ENCODE peak calls at places on chromosomes 12 and 14, in five cellular contexts. One of them, this sample, is unnamed. For H3K4me1, the result is how much of the 10 kb centered on the place peaks cover.

GRCh38 chr14:60331201-60332045 is 82.4 kb downstream of the PPM1A start:
- DNase-seq in A549: peak
- DNase-seq in HepG2: peak
- DNase-seq in GM12878: peak
- DNase-seq in K562: peak
- DNase-seq in this sample: peak

GRCh38 chr12:93087836-93088610 is 158.9 kb upstream of the EEA1 start:
- DNase-seq in A549: no peak
- DNase-seq in HepG2: no peak
- DNase-seq in GM12878: no peak
- DNase-seq in K562: no peak
- DNase-seq in this sample: no peak

GRCh38 chr14:59055439-59056045 is 132.9 kb upstream of the DAAM1 start:
- DNase-seq in A549: peak
- DNase-seq in HepG2: peak
- DNase-seq in GM12878: peak
- DNase-seq in K562: peak
- DNase-seq in this sample: peak

GRCh38 chr12:51666696-51667095 is 75.7 kb downstream of the SCN8A start:
- DNase-seq in A549: no peak
- DNase-seq in HepG2: no peak
- DNase-seq in GM12878: no peak
- DNase-seq in K562: no peak
- DNase-seq in this sample: no peak

GRCh38 chr12:54232790-54233189 is 44.0 kb upstream of the SMUG1 start:
- DNase-seq in A549: no peak
- DNase-seq in HepG2: no peak
- DNase-seq in GM12878: no peak
- DNase-seq in K562: no peak
- DNase-seq in this sample: peak

GRCh38 chr12:4762773-4763172 is 42.6 kb downstream of the GALNT8 start:
- DNase-seq in A549: no peak
- DNase-seq in HepG2: no peak
- DNase-seq in GM12878: no peak
- DNase-seq in K562: no peak
- DNase-seq in this sample: no peak

GRCh38 chr14:68403794-68404522 is 388.9 kb downstream of the ZFP36L1 start:
- DNase-seq in A549: no peak
- DNase-seq in HepG2: no peak
- DNase-seq in GM12878: no peak
- DNase-seq in K562: no peak
- DNase-seq in this sample: no peak

GRCh38 chr12:90854136-90854689 is 100.8 kb downstream of the CCER1 start:
- DNase-seq in A549: peak
- DNase-seq in HepG2: peak
- DNase-seq in GM12878: no peak
- DNase-seq in K562: no peak
- DNase-seq in this sample: peak

GRCh38 chr14:70672328-70672675 is 30.6 kb downstream of the TTC9 start:
- DNase-seq in A549: no peak
- DNase-seq in HepG2: no peak
- DNase-seq in GM12878: no peak
- DNase-seq in K562: no peak
- DNase-seq in this sample: no peak

GRCh38 chr14:78341827-78342389 is 171.7 kb downstream of the NRXN3 start:
- DNase-seq in A549: no peak
- DNase-seq in HepG2: no peak
- DNase-seq in GM12878: no peak
- DNase-seq in K562: no peak
- DNase-seq in this sample: no peak

GRCh38 chr12:50314629-50315312 is 31.5 kb upstream of the LIMA1 start:
- DNase-seq in A549: peak
- DNase-seq in HepG2: peak
- DNase-seq in GM12878: no peak
- DNase-seq in K562: peak
- DNase-seq in this sample: no peak

GRCh38 chr12:24600996-24601395 is 347.9 kb downstream of the BCAT1 start:
- DNase-seq in A549: no peak
- DNase-seq in HepG2: no peak
- DNase-seq in GM12878: no peak
- DNase-seq in K562: no peak
- DNase-seq in this sample: no peak

GRCh38 chr12:11150832-11151231 is 16.4 kb upstream of the TAS2R30 start:
- DNase-seq in A549: no peak
- DNase-seq in HepG2: no peak
- DNase-seq in GM12878: no peak
- DNase-seq in K562: no peak
- DNase-seq in this sample: no peak

GRCh38 chr12:123041042-123041531 is 60.6 kb downstream of the ARL6IP4 start:
- DNase-seq in A549: no peak
- DNase-seq in HepG2: no peak
- DNase-seq in GM12878: no peak
- DNase-seq in K562: no peak
- DNase-seq in this sample: no peak

GRCh38 chr12:38669530-38669929 is 235.9 kb downstream of the CPNE8 start:
- DNase-seq in A549: no peak
- DNase-seq in HepG2: no peak
- DNase-seq in GM12878: no peak
- DNase-seq in K562: peak
- DNase-seq in this sample: no peak

GRCh38 chr12:18443768-18444437 is 182.6 kb downstream of the PIK3C2G start:
- DNase-seq in A549: no peak
- DNase-seq in HepG2: no peak
- DNase-seq in GM12878: no peak
- DNase-seq in K562: no peak
- DNase-seq in this sample: no peak

GRCh38 chr12:80553316-80553715 is 109.3 kb downstream of the PTPRQ start:
- DNase-seq in A549: peak
- DNase-seq in HepG2: no peak
- DNase-seq in GM12878: no peak
- DNase-seq in K562: no peak
- DNase-seq in this sample: no peak

GRCh38 chr14:100285021-100285912 is 21.0 kb downstream of the SLC25A29 start:
- DNase-seq in A549: peak
- DNase-seq in HepG2: peak
- DNase-seq in GM12878: no peak
- DNase-seq in K562: peak
- DNase-seq in this sample: peak

GRCh38 chr14:96894966-96895365 is 97.8 kb downstream of the VRK1 start:
- DNase-seq in A549: no peak
- DNase-seq in HepG2: no peak
- DNase-seq in GM12878: no peak
- DNase-seq in K562: no peak
- DNase-seq in this sample: no peak

GRCh38 chr14:50667491-50668007 is 557 bp downstream of the SAV1 start:
- DNase-seq in A549: no peak
- DNase-seq in HepG2: no peak
- DNase-seq in GM12878: no peak
- DNase-seq in K562: no peak
- DNase-seq in this sample: no peak

GRCh38 chr12:24996102-24996797 is 47.3 kb upstream of the BCAT1 start:
- DNase-seq in A549: no peak
- DNase-seq in HepG2: no peak
- DNase-seq in GM12878: no peak
- DNase-seq in K562: no peak
- DNase-seq in this sample: no peak

GRCh38 chr12:512933-513332 is 53.2 kb downstream of the B4GALNT3 start:
- DNase-seq in A549: no peak
- DNase-seq in HepG2: no peak
- DNase-seq in GM12878: no peak
- DNase-seq in K562: no peak
- DNase-seq in this sample: no peak

GRCh38 chr12:508795-509194 is 49.1 kb downstream of the B4GALNT3 start:
- DNase-seq in A549: no peak
- DNase-seq in HepG2: no peak
- DNase-seq in GM12878: no peak
- DNase-seq in K562: no peak
- DNase-seq in this sample: no peak

GRCh38 chr12:509494-509893 is 49.8 kb downstream of the B4GALNT3 start:
- DNase-seq in A549: no peak
- DNase-seq in HepG2: no peak
- DNase-seq in GM12878: no peak
- DNase-seq in K562: no peak
- DNase-seq in this sample: no peak

GRCh38 chr12:508145-508544 is 48.4 kb downstream of the B4GALNT3 start:
- DNase-seq in A549: no peak
- DNase-seq in HepG2: no peak
- DNase-seq in GM12878: no peak
- DNase-seq in K562: no peak
- DNase-seq in this sample: no peak

GRCh38 chr12:510071-510825 is 50.5 kb downstream of the B4GALNT3 start:
- DNase-seq in A549: peak
- DNase-seq in HepG2: no peak
- DNase-seq in GM12878: no peak
- DNase-seq in K562: no peak
- DNase-seq in this sample: no peak
- TF ChIP-seq EP300 in A549: no peak
- TF ChIP-seq EP300 in HepG2: no peak
- TF ChIP-seq EP300 in GM12878: no peak
- TF ChIP-seq EP300 in K562: no peak
- TF ChIP-seq EP300 in this sample: peak

DNA sequence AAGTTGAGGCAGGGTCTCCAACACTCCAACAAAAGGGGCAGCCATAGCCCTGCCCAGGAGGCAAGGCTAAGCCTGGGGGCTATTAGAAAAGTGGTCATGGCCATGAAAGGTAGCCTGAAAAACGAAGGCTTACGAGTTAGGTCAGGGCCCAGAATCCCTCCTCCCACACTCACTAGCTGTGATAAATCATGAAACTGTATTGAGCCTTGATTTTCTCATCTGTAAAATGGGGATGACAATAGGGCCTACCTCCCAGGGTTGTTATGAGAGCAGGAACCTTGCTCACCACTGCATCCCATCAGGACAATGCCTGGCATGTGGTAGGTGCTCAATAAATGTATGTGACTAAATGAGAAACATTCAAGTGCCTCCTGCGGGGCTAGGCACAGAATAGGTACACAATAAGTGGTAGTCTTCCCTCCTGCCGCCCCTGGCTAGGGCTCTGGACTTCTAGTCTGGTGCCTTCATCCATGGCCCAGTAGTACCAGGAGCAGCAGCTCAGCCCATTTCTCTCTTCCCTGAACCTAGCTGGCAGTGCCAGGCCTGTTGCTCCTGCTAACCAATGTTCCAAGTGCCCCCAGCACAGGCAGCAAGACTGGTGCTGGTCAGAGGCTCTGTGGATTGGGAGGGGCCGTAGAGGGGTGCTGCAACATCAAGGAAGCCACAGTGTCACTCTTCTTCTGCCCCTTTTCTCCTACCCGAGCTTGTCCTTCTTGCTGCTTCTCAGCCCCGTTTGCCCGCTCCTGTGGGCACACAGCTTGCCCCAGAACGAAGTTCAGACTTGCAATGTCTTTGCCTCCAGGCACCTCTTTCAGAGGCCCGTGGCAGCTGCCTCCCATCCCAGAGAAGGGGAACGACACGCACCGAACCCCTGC is 7.8 kb downstream of the PGF start:
- DNase-seq in A549: no peak
- DNase-seq in HepG2: no peak
- DNase-seq in GM12878: no peak
- DNase-seq in K562: no peak
- DNase-seq in this sample: no peak
- H3K4me1 ChIP-seq in A549: under half
- H3K4me1 ChIP-seq in HepG2: half or more
- H3K4me1 ChIP-seq in GM12878: under half
- H3K4me1 ChIP-seq in K562: under half
- H3K4me1 ChIP-seq in this sample: under half

GRCh38 chr12:112749081-112749480 is 42.5 kb upstream of the RPH3A start:
- DNase-seq in A549: no peak
- DNase-seq in HepG2: no peak
- DNase-seq in GM12878: no peak
- DNase-seq in K562: no peak
- DNase-seq in this sample: no peak
- TF ChIP-seq EP300 in A549: no peak
- TF ChIP-seq EP300 in HepG2: no peak
- TF ChIP-seq EP300 in GM12878: no peak
- TF ChIP-seq EP300 in K562: no peak
- TF ChIP-seq EP300 in this sample: no peak

DNA sequence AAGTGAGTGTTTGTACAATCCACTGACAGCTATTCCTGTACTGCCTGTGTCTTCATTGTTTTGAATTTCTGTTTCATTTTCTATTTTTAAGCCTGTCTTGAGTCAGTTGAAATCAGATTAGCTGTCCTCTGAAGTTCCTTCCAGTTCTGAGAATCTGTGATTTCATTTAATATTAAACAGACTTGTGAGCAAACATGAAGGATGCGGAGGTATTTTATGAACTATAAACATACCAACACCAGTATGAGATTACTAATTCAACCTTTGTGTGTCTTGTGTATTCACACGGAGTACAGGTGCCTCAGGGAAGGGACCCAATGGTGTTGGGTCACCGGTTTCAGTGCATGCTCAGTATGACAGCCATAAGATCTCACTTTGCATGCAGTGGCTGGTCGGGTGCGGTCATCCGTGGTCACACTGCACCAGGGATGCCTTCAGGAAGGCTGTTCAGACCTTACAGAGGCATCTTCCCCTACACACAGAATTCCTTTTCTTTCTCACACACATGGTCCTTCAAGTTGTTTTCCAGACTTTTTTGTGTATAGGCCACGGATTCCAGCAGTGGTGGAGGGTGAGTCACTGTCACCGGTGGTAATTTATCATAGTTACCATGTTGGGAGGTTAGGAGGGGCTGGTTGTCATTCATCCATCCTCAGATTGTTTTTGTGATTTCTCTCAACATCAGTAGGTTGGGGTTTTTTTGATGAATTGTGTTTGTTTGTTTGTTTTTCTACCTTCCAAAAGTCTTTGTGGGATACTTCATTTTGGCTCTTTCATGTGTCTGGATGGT is 103.0 kb upstream of the SFSWAP start:
- DNase-seq in A549: no peak
- DNase-seq in HepG2: no peak
- DNase-seq in GM12878: peak
- DNase-seq in K562: no peak
- DNase-seq in this sample: no peak
- H3K4me1 ChIP-seq in A549: under half
- H3K4me1 ChIP-seq in HepG2: under half
- H3K4me1 ChIP-seq in GM12878: under half
- H3K4me1 ChIP-seq in K562: under half
- H3K4me1 ChIP-seq in this sample: under half

GRCh38 chr12:55940065-55940732 is 9.2 kb downstream of the DGKA start:
- DNase-seq in A549: peak
- DNase-seq in HepG2: peak
- DNase-seq in GM12878: peak
- DNase-seq in K562: peak
- DNase-seq in this sample: peak
- TF ChIP-seq EP300 in A549: no peak
- TF ChIP-seq EP300 in HepG2: no peak
- TF ChIP-seq EP300 in GM12878: no peak
- TF ChIP-seq EP300 in K562: no peak
- TF ChIP-seq EP300 in this sample: no peak